ENCODE peak calls at places on chromosome 9, in ten cellular contexts. N, A, I, F, S, G, V, R, Y and Q are unnamed samples.

GRCh38 chr9:99059074-99059894 is 45.6 kb upstream of the TGFBR1 start:
- DNase-seq in S (peak), A (peak), F (no peak), Y (no peak), V (peak), G (no peak), N (no peak), R (no peak), I (peak), Q (peak)

GRCh38 chr9:124040935-124041816 is 29.6 kb downstream of the LHX2 start:
- DNase-seq in G (peak), Y (peak), I (no peak), S (peak), R (no peak), N (no peak), V (peak), F (no peak), A (peak), Q (peak)

GRCh38 chr9:89712285-89712684 is 107.5 kb downstream of the GADD45G start:
- DNase-seq in I (no peak), S (no peak), F (no peak), Y (no peak), G (no peak), A (no peak), V (no peak), N (no peak), R (no peak), Q (no peak)

GRCh38 chr9:89992326-89993208 is 387.8 kb downstream of the GADD45G start:
- DNase-seq in S (no peak), V (no peak), G (peak), I (no peak), F (no peak), R (no peak), N (no peak), A (no peak), Y (no peak), Q (no peak)

GRCh38 chr9:13213337-13213736 is 66.2 kb downstream of the MPDZ start:
- DNase-seq in G (no peak), I (no peak), Y (no peak), N (peak), R (peak), F (no peak), S (peak), V (no peak), A (peak), Q (peak)

GRCh38 chr9:137542486-137542885 is 7.7 kb downstream of the PNPLA7 start:
- DNase-seq in I (no peak), F (no peak), G (no peak), R (no peak), A (no peak), Y (no peak), S (no peak), V (no peak), N (no peak), Q (no peak)

GRCh38 chr9:92727716-92728700 is 36.6 kb downstream of the BICD2 start:
- DNase-seq in A (no peak), V (no peak), G (peak), R (no peak), I (peak), S (no peak), Y (no peak), F (peak), N (no peak), Q (no peak)

GRCh38 chr9:94692601-94693000 is 33.9 kb upstream of the AOPEP start:
- DNase-seq in F (no peak), S (no peak), V (no peak), I (no peak), G (no peak), N (no peak), Y (no peak), R (peak), A (no peak), Q (no peak)

GRCh38 chr9:14271078-14271673 is 42.8 kb downstream of the NFIB start:
- DNase-seq in S (peak), I (peak), A (no peak), G (peak), Y (no peak), N (peak), R (peak), V (peak), F (no peak), Q (peak)

GRCh38 chr9:81801190-81801589 is 111.8 kb upstream of the TLE1 start:
- DNase-seq in S (no peak), N (peak), A (no peak), F (no peak), R (peak), I (no peak), G (peak), V (no peak), Y (peak), Q (no peak)

GRCh38 chr9:134325813-134326753 is at the start of gene RXRA:
- DNase-seq in F (peak), N (peak), G (peak), I (peak), Y (peak), R (peak), S (peak), A (peak), V (peak), Q (peak)
- TF ChIP-seq POLR2A in F (no peak), N (peak), G (peak), I (peak), Y (peak), R (peak), S (no peak), A (peak), V (peak), Q (peak)

DNA sequence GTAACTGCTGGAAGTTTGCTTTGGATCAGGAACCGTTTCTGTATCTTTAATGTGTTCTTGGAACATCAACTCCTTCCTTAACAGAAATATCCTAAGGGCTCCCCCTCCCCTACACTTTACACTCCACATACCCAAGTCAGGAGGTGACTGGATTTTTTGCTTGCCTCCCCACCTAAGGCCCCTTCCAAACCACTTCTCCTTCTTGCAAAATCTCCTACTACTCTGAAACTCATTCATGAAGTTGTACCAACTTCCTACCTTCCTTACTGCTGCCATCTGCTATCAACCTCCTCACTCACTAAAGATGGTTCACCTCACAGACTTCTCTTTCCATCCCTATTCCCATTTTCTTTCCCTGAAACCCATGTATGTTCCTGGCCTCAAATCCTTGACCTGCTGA is 16.1 kb downstream of the TXN start:
- DNase-seq in N (no peak), S (no peak), F (no peak), G (no peak), A (no peak), V (no peak), I (no peak), R (no peak), Y (no peak), Q (no peak)
- TF ChIP-seq POLR2A in N (no peak), S (no peak), F (no peak), G (no peak), A (no peak), V (no peak), I (no peak), R (no peak), Y (no peak), Q (no peak)

GRCh38 chr9:129612815-129613519 is 7.9 kb downstream of the C9orf50 start:
- DNase-seq in F (no peak), N (no peak), A (no peak), Y (no peak), G (no peak), V (no peak), S (no peak), I (no peak), R (no peak), Q (no peak)
- TF ChIP-seq POLR2A in F (no peak), N (no peak), A (no peak), Y (no peak), G (no peak), V (no peak), S (no peak), I (no peak), R (no peak), Q (no peak)

DNA sequence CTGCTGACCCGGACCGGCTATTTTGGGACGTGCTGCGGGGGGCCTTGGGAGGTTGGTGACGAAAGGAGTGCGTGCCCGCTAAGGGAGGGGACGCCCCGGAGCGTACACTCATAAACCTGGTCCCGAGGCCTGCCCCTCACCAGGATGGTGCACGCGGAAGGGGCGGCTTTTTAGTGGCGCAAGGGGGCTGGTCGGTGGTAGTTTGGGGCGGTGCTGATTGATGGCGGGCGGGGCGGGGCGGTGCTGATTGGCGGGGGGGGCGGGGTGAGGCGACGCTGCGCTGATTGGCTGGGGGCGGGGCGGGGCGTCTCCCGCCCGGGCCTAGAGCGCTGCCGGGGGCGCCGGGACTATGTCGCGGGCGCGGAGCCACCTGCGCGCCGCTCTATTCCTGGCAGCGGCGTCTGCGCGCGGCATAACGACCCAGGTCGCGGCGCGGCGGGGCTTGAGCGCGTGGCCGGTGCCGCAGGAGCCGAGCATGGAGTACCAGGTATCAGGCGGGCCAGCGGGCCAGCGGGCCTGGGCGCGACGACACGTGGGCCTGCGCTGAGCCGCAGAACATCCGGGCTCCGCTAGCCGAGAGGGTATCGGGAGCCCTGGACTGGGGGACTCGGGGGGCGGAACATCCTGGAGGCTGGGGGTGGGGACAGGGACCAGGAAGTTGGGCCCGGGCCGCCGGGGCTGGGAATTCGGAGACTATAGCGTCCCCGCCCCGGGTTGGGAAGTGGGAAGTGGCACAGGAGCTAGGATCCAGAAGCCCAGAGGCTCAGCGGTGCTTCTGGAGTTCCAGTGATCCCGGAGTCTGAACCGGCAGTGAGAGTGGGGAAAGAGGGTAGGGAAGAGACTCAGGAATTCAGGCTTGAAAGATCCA is at the start of gene FPGS:
- DNase-seq in G (peak), F (peak), V (peak), I (peak), N (peak), S (peak), Y (peak), R (peak), A (peak), Q (peak)
- TF ChIP-seq POLR2A in G (peak), F (no peak), V (peak), I (no peak), N (peak), S (peak), Y (peak), R (peak), A (peak), Q (peak)